ENCODE peak calls at places on chromosomes 5 and 9, in nine cellular contexts. A, Q, I, P, G, N, K, R and Y are unnamed samples. For H3K4me1, the result is how much of the 10 kb centered on the place peaks cover.

GRCh38 chr5:147659166-147659929 is 123.2 kb downstream of the JAKMIP2 start:
- DNase-seq in Q (no peak), P (no peak), R (no peak), K (no peak), A (no peak), N (no peak), I (no peak), G (no peak), Y (no peak)

GRCh38 chr9:82445556-82445955 is 457.0 kb downstream of the SPATA31D1 start:
- DNase-seq in A (no peak), Q (no peak), K (no peak), I (no peak), N (no peak), P (no peak), R (no peak), G (no peak), Y (no peak)

GRCh38 chr9:126702501-126703329 is 89.0 kb downstream of the LMX1B start:
- DNase-seq in I (no peak), P (no peak), Q (peak), G (no peak), A (peak), K (no peak), N (no peak), R (no peak), Y (no peak)

GRCh38 chr9:88007291-88007650 is 32.9 kb upstream of the CDK20 start:
- DNase-seq in P (no peak), K (no peak), R (no peak), I (no peak), Q (no peak), A (no peak), G (no peak), N (no peak), Y (no peak)

GRCh38 chr5:120789918-120790714 is 326.0 kb downstream of the PRR16 start:
- DNase-seq in Q (no peak), P (no peak), R (no peak), N (no peak), A (no peak), I (no peak), G (no peak), K (no peak), Y (no peak)

GRCh38 chr5:141870226-141870625 is 8.0 kb downstream of the PCDH1 start:
- DNase-seq in K (no peak), G (peak), A (no peak), I (no peak), Q (peak), P (peak), R (no peak), N (no peak), Y (no peak)

GRCh38 chr5:10333154-10334006 is 20.1 kb upstream of the MARCHF6 start:
- DNase-seq in P (peak), A (no peak), G (peak), I (peak), K (no peak), R (peak), Q (no peak), N (no peak), Y (peak)

GRCh38 chr9:1009101-1009707 is 32.7 kb downstream of the DMRT3 start:
- DNase-seq in A (peak), K (no peak), Q (peak), P (peak), I (peak), G (peak), N (peak), R (peak), Y (peak)

GRCh38 chr9:124242331-124243194 is 15.2 kb upstream of the NEK6 start:
- DNase-seq in R (no peak), G (no peak), P (peak), Q (peak), N (no peak), K (no peak), A (no peak), I (peak), Y (no peak)

GRCh38 chr5:72499730-72500129 is 7.5 kb downstream of the ZNF366 start:
- DNase-seq in G (no peak), R (no peak), P (peak), I (no peak), A (no peak), Q (no peak), N (no peak), K (no peak), Y (no peak)

GRCh38 chr5:95530441-95530840 is 24.3 kb downstream of the SKIC3 start:
- DNase-seq in Q (no peak), I (peak), P (no peak), G (no peak), N (no peak), A (no peak), R (peak), K (no peak), Y (no peak)

GRCh38 chr9:25613709-25614108 is 64.5 kb downstream of the TUSC1 start:
- DNase-seq in R (no peak), K (no peak), N (peak), G (no peak), I (no peak), A (no peak), Q (no peak), P (no peak), Y (no peak)

GRCh38 chr9:83449981-83450380 is 88.2 kb downstream of the FRMD3 start:
- DNase-seq in P (no peak), A (no peak), K (no peak), Q (no peak), N (no peak), R (no peak), G (no peak), I (no peak), Y (no peak)

GRCh38 chr9:108386859-108387384 is 468.9 kb downstream of the ACTL7B start:
- DNase-seq in R (no peak), P (no peak), A (no peak), I (peak), N (no peak), K (no peak), G (no peak), Q (no peak), Y (no peak)

GRCh38 chr5:171999877-172000276 is 6.6 kb downstream of the FBXW11 start:
- DNase-seq in I (no peak), R (no peak), G (no peak), P (no peak), Q (no peak), A (no peak), K (peak), N (no peak), Y (no peak)
- H3K4me1 ChIP-seq in I (under half), R (half or more), G (half or more), P (under half), Q (under half), A (under half), K (under half), N (under half), Y (under half)

GRCh38 chr5:134465856-134466240 is 54.2 kb upstream of the CDKN2AIPNL start:
- DNase-seq in G (peak), P (peak), Q (peak), K (no peak), N (peak), R (peak), A (peak), I (peak), Y (peak)
- TF ChIP-seq POLR2A in G (no peak), P (peak), Q (peak), K (peak), N (peak), R (peak), A (peak), I (peak), Y (peak)

GRCh38 chr5:54904425-54904824 is 81.0 kb downstream of the ESM1 start:
- DNase-seq in A (no peak), N (no peak), Q (no peak), I (peak), R (no peak), K (no peak), P (no peak), G (no peak), Y (no peak)

GRCh38 chr5:54902817-54903473 is 82.4 kb downstream of the ESM1 start:
- DNase-seq in P (no peak), G (no peak), R (no peak), N (no peak), Q (no peak), I (peak), A (no peak), K (peak), Y (peak)

GRCh38 chr5:54905246-54905770 is 80.1 kb downstream of the ESM1 start:
- DNase-seq in R (no peak), Q (no peak), P (no peak), N (no peak), K (no peak), A (no peak), G (no peak), I (peak), Y (no peak)

GRCh38 chr5:54909126-54909525 is 76.3 kb downstream of the ESM1 start:
- DNase-seq in Q (no peak), R (no peak), P (no peak), A (no peak), I (peak), N (no peak), K (no peak), G (no peak), Y (no peak)

GRCh38 chr5:54905942-54906537 is 79.4 kb downstream of the ESM1 start:
- DNase-seq in N (peak), R (peak), P (peak), A (peak), I (peak), K (no peak), G (peak), Q (peak), Y (no peak)
- H3K4me1 ChIP-seq in N (under half), R (under half), P (under half), A (under half), I (under half), K (under half), G (under half), Q (under half), Y (under half)

DNA sequence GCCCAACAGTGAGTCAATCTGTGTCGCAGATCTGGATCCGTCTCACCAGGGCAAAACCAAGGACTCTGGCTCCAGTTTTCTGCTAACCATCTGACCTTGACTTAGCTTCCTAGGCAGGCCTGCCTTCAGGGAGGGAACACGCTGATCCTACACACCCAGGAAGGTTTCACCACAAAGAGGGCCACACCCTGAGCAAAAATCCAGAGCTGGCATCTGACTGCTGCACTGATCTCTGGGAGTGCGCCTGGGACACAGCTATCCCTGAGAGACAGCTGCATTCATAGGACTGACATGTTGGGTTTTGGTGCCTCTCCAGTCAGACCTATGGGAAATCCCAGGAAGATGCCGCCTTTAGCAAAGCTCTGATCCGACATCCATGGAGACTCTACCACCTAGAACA is 47.5 kb downstream of the CDK5RAP2 start:
- DNase-seq in R (peak), K (no peak), I (no peak), G (peak), N (peak), Q (no peak), A (peak), P (peak), Y (no peak)
- TF ChIP-seq POLR2A in R (peak), K (no peak), I (no peak), G (no peak), N (no peak), Q (no peak), A (no peak), P (no peak), Y (peak)

DNA sequence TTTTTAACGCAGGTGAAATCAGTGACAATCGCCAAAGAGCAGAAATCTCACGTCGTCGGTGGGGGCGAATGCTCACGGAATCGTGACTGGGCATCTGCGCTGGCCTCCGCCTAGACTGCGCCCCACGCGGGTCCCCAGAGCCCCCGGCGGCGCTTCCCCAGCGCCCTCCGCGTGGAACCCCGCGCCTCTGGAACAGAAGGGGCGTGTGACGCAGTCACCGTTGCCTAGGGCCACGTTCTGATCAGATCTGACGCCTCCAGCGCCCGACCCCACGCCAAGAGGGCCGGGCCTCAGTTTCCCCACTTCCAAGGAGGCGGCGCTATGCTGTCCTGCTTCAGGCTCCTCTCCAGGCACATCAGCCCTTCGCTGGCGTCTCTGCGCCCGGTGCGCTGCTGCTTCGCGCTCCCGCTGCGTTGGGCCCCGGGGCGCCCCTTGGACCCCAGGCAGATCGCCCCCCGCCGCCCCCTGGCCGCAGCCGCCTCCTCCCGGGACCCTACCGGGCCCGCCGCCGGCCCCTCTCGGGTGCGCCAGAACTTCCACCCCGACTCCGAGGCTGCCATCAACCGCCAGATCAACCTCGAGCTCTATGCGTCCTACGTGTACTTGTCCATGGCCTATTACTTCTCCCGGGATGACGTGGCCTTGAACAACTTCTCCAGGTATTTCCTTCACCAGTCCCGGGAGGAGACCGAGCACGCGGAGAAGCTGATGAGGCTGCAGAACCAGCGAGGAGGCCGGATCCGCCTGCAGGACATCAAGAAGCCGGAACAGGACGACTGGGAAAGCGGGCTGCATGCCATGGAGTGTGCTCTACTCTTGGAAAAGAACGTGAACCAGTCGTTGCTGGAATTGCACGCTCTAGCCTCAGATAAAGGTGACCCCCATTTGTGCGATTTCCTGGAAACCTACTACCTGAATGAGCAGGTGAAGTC is at the start of gene FTMT:
- DNase-seq in I (no peak), N (no peak), G (no peak), Q (no peak), K (no peak), R (no peak), A (no peak), P (no peak), Y (no peak)
- H3K4me1 ChIP-seq in I (under half), N (under half), G (under half), Q (under half), K (under half), R (under half), A (under half), P (under half), Y (under half)

DNA sequence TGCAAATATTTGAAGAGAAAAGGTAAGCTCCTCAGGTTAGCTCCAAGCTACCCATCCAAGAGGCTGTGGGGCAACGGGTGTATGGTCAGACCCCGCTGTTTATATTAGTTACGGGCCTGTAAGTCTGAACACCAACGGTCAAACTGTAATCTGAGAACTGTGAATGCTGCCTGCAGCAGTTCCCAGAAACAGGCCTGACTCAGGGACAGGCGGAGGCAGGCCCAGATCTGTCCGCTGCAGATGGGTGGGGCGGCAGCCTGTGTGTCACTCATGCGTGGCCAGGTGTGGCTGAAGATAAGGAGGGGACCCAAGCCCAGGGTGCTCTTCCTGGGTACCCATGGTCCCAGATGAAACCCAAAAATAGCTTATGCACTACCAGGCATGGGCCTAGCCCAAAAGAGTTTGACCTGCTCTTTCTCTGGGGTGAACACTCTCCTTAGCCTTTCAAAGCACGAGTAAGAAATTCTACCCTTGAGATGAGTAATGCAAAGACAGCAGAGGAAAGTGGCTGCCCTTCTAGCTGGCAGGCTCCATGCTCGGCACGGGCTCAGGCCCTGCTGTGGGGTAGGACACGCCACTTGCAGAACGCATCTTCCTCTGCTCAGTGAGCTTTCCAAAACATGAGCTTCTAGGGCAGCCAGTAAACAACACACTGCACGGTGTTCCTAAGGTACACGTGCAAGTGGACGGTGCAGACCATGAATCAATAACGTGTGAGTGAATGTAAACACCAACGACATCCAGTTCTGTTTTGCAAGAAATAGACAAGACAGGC is 9.1 kb downstream of the UBAC1 start:
- DNase-seq in R (no peak), K (no peak), I (peak), Q (no peak), P (no peak), A (no peak), N (peak), G (peak), Y (no peak)
- TF ChIP-seq POLR2A in R (no peak), K (no peak), I (no peak), Q (no peak), P (no peak), A (no peak), N (no peak), G (no peak), Y (no peak)

DNA sequence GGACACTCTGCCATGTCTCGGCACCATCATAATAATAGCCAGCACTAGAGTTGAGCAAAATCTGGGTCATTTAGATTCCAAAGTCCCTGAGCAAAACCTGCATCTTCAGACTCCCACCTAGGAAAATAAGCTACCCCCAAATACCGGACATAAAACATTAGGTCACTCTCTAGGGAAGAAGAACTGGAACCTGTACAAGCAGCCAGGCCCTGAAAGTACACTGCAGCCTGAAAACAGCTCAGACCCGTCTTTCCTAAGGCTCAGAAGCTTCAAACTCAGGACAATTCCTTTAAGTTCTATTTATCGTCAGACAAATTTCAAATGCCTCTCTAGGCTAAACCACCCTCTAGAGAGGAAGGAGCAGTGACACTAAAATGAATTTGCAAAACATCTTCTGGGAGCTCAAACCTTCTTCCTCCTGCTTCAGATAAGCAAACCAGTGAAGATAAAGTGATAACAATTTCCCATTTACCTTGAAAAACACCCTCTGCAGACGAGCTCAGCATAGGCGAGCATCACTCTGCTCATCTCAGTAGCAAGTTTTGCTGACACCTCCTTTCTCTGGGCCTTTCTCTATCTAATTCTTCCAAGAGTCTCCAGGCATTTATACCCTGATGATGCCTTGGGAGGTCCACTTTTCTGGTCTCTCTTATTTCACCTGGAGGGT is 34.0 kb downstream of the ADAM19 start:
- DNase-seq in Q (no peak), N (no peak), I (no peak), R (no peak), G (no peak), A (no peak), K (no peak), P (no peak), Y (no peak)
- H3K4me1 ChIP-seq in Q (half or more), N (under half), I (under half), R (under half), G (under half), A (under half), K (half or more), P (under half), Y (under half)

DNA sequence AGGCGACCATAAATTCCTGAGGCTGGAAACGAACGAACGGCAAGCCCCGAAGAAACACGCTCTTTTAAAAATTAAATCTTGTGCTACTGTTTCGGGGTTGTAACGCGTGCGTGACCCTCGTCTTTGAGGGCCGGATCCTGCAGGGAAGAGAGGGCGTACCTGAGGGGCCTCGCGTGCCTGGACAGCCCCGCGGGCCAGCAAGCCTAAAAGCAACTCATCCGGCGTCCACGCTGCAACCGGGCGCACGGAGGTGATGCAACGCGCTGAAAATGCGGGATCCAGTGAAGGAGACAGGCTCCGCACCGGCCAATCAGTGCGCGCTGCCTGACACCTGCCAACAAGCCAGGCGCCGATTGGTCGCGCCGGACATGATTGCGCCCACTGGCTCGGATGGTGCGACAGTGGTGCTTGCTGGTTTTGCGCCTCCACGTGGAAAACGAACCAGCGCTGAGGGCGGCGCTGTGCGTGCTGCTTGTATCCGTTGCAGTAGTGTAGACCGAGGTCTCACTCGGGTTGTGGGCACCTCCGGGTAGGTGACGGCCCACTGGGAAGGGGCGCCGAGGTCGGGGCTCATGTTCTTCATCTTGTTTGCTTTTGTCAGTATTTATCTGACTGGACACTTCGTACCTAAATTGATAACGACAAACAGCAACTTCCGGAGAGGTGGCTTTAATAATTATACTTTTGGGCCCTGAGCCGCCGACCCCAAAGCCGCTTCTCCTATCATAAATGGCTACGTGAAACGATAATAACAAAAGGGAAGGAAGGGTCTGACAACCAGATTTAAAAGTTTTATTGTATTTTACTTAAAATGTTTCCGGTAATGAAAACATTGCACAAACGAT is at the start of gene IARS1:
- DNase-seq in K (peak), P (peak), Q (peak), I (peak), N (peak), G (peak), A (peak), R (peak), Y (peak)
- TF ChIP-seq POLR2A in K (peak), P (peak), Q (peak), I (peak), N (peak), G (no peak), A (peak), R (peak), Y (peak)

DNA sequence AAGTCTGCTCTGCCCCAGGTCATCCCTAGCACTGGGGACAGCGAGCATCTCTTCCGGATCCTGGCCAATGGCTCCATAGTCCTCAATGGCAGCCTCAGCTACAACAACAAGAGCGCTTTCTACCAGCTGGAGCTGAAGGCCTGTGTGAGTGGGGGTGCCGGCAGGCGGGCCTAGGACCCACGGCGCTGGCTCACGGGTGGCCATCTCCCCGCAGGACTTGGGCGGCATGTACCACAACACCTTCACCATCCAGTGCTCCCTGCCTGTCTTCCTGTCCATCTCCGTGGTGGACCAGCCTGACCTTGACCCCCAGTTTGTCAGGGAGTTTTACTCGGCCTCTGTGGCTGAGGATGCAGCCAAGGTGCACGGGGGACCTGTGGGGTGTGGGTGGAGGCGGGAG is 25.9 kb downstream of the CDHR2 start:
- DNase-seq in A (no peak), R (no peak), I (no peak), P (no peak), Q (no peak), G (no peak), K (no peak), N (no peak), Y (no peak)
- H3K4me1 ChIP-seq in A (under half), R (under half), I (under half), P (under half), Q (under half), G (under half), K (under half), N (under half), Y (under half)